ENCODE peak calls at places on chromosomes 3 and 15, in four cellular contexts. E is GM12878, P is K562, J is GM12891. Z is an unnamed sample.

GRCh38 chr3:175716451-175716850 is 857.3 kb downstream of the NAALADL2 start:
- DNase-seq in E (no peak), P (no peak), J (no peak), Z (no peak)

GRCh38 chr15:76012021-76012551 is at the start of gene NRG4:
- DNase-seq in E (no peak), P (peak), J (peak), Z (no peak)

GRCh38 chr3:49903451-49904424 is at the start of gene MST1R:
- DNase-seq in E (peak), P (peak), J (peak), Z (no peak)

GRCh38 chr3:171399842-171400241 is 60.4 kb downstream of the TNIK start:
- DNase-seq in E (no peak), P (no peak), J (no peak), Z (no peak)

GRCh38 chr3:75781079-75781745 is 4.1 kb downstream of the ZNF717 start:
- DNase-seq in E (peak), P (peak), J (no peak), Z (no peak)

GRCh38 chr15:92118162-92118935 is 264.8 kb downstream of the SLCO3A1 start:
- DNase-seq in E (no peak), P (no peak), J (no peak), Z (no peak)

GRCh38 chr3:156051651-156052050 is 68.7 kb upstream of the KCNAB1 start:
- DNase-seq in E (no peak), P (no peak), J (no peak), Z (no peak)

GRCh38 chr3:130918328-130918727 is 24.4 kb downstream of the ATP2C1 start:
- DNase-seq in E (no peak), P (no peak), J (no peak), Z (no peak)

GRCh38 chr3:134367412-134367811 is 6.8 kb downstream of the AMOTL2 start:
- DNase-seq in E (no peak), P (no peak), J (no peak), Z (no peak)

GRCh38 chr15:70406624-70407390 is 309.1 kb upstream of the TLE3 start:
- DNase-seq in E (no peak), P (no peak), J (no peak), Z (no peak)

GRCh38 chr15:62066663-62067447 is at the start of gene C2CD4A:
- DNase-seq in E (no peak), P (no peak), J (peak), Z (peak)

GRCh38 chr3:112010631-112011030 is 11.9 kb downstream of the TAGLN3 start:
- DNase-seq in E (no peak), P (no peak), J (no peak), Z (no peak)

GRCh38 chr15:88704791-88705768 is 66.3 kb downstream of the ISG20 start:
- DNase-seq in E (no peak), P (no peak), J (no peak), Z (no peak)

GRCh38 chr3:184602406-184603155 is 41.0 kb downstream of the EPHB3 start:
- DNase-seq in E (no peak), P (no peak), J (no peak), Z (no peak)

GRCh38 chr3:54600441-54601204 is 327.2 kb downstream of the LRTM1 start:
- DNase-seq in E (no peak), P (no peak), J (no peak), Z (no peak)

GRCh38 chr3:186216903-186217819 is 108.3 kb upstream of the ETV5 start:
- DNase-seq in E (no peak), P (no peak), J (no peak), Z (no peak)

GRCh38 chr3:63613561-63613960 is 38.9 kb upstream of the SNTN start:
- DNase-seq in E (no peak), P (no peak), J (no peak), Z (no peak)

GRCh38 chr3:136818191-136818850 is 605 bp upstream of the SLC35G2 start:
- DNase-seq in E (no peak), P (peak), J (no peak), Z (no peak)

GRCh38 chr3:5510300-5510699 is 322.8 kb downstream of the EDEM1 start:
- DNase-seq in E (no peak), P (no peak), J (no peak), Z (no peak)

GRCh38 chr3:50136714-50137405 is 18.3 kb upstream of the SEMA3F start:
- DNase-seq in E (no peak), P (no peak), J (no peak), Z (no peak)

GRCh38 chr3:171092467-171092911 is 66.0 kb upstream of the SLC2A2 start:
- DNase-seq in E (no peak), P (no peak), J (no peak), Z (no peak)

GRCh38 chr3:116445291-116445841 is at the start of gene LSAMP:
- DNase-seq in E (no peak), P (no peak), J (no peak), Z (no peak)

GRCh38 chr15:77421370-77421700 is 647 bp downstream of the HMG20A start:
- DNase-seq in E (no peak), P (peak), J (no peak), Z (no peak)
- TF ChIP-seq SPI1 in E (no peak), P (no peak), J (no peak), Z (no peak)

GRCh38 chr15:82810863-82811421 is 1.5 kb downstream of the WHAMM start:
- DNase-seq in E (peak), P (peak), J (no peak), Z (no peak)
- TF ChIP-seq SPI1 in E (no peak), P (peak), J (peak), Z (peak)

GRCh38 chr3:88151358-88151757 is 1.6 kb downstream of the C3orf38 start:
- DNase-seq in E (no peak), P (no peak), J (no peak), Z (no peak)
- TF ChIP-seq SPI1 in E (no peak), P (no peak), J (no peak), Z (no peak)

GRCh38 chr15:31930967-31931366 is 99.3 kb upstream of the CHRNA7 start:
- DNase-seq in E (no peak), P (no peak), J (no peak), Z (no peak)
- TF ChIP-seq SPI1 in E (no peak), P (no peak), J (no peak), Z (no peak)